ENCODE peak calls at places on chromosome 12, in eight cellular contexts. One of them, this sample, is unnamed.

GRCh38 chr12:79549531-79550271 is 141.1 kb downstream of the PAWR start:
- DNase-seq in fibroblast of lung: peak
- DNase-seq in ascending aorta: no peak
- DNase-seq in SK-N-SH: no peak
- DNase-seq in osteoblast: no peak
- DNase-seq in RWPE2: no peak
- DNase-seq in OCI-LY7: no peak
- DNase-seq in Panc1: no peak
- DNase-seq in this sample: no peak

GRCh38 chr12:27779416-27779815 is 617 bp upstream of the KLHL42 start:
- DNase-seq in SK-N-SH: peak
- DNase-seq in Panc1: no peak
- DNase-seq in OCI-LY7: peak
- DNase-seq in RWPE2: no peak
- DNase-seq in fibroblast of lung: peak
- DNase-seq in ascending aorta: peak
- DNase-seq in osteoblast: peak
- DNase-seq in this sample: no peak

GRCh38 chr12:54565658-54566552 is 16.5 kb downstream of the PDE1B start:
- DNase-seq in osteoblast: no peak
- DNase-seq in RWPE2: no peak
- DNase-seq in Panc1: no peak
- DNase-seq in fibroblast of lung: no peak
- DNase-seq in SK-N-SH: no peak
- DNase-seq in ascending aorta: no peak
- DNase-seq in OCI-LY7: no peak
- DNase-seq in this sample: no peak

GRCh38 chr12:18782827-18783226 is 44.9 kb downstream of the CAPZA3 start:
- DNase-seq in OCI-LY7: no peak
- DNase-seq in SK-N-SH: no peak
- DNase-seq in Panc1: no peak
- DNase-seq in osteoblast: no peak
- DNase-seq in ascending aorta: no peak
- DNase-seq in fibroblast of lung: no peak
- DNase-seq in RWPE2: no peak
- DNase-seq in this sample: no peak

GRCh38 chr12:52713960-52714886 is 10.9 kb upstream of the KRT77 start:
- DNase-seq in osteoblast: no peak
- DNase-seq in RWPE2: no peak
- DNase-seq in ascending aorta: no peak
- DNase-seq in SK-N-SH: peak
- DNase-seq in Panc1: no peak
- DNase-seq in fibroblast of lung: no peak
- DNase-seq in OCI-LY7: no peak
- DNase-seq in this sample: no peak

GRCh38 chr12:105482976-105483375 is 152.5 kb downstream of the C12orf75 start:
- DNase-seq in OCI-LY7: no peak
- DNase-seq in osteoblast: no peak
- DNase-seq in RWPE2: no peak
- DNase-seq in Panc1: no peak
- DNase-seq in SK-N-SH: no peak
- DNase-seq in fibroblast of lung: no peak
- DNase-seq in ascending aorta: no peak
- DNase-seq in this sample: no peak

GRCh38 chr12:91140660-91141045 is 29.4 kb upstream of the LUM start:
- DNase-seq in SK-N-SH: no peak
- DNase-seq in RWPE2: no peak
- DNase-seq in Panc1: no peak
- DNase-seq in ascending aorta: no peak
- DNase-seq in OCI-LY7: no peak
- DNase-seq in osteoblast: no peak
- DNase-seq in fibroblast of lung: peak
- DNase-seq in this sample: no peak

GRCh38 chr12:57234571-57235011 is 5.1 kb downstream of the SHMT2 start:
- DNase-seq in RWPE2: peak
- DNase-seq in ascending aorta: no peak
- DNase-seq in fibroblast of lung: no peak
- DNase-seq in OCI-LY7: no peak
- DNase-seq in Panc1: no peak
- DNase-seq in osteoblast: peak
- DNase-seq in SK-N-SH: peak
- DNase-seq in this sample: no peak

GRCh38 chr12:97275261-97276197 is 187.1 kb upstream of the RMST start:
- DNase-seq in SK-N-SH: no peak
- DNase-seq in OCI-LY7: no peak
- DNase-seq in fibroblast of lung: peak
- DNase-seq in Panc1: no peak
- DNase-seq in RWPE2: no peak
- DNase-seq in osteoblast: no peak
- DNase-seq in ascending aorta: no peak
- DNase-seq in this sample: no peak

GRCh38 chr12:121974026-121974985 is 47.4 kb upstream of the BCL7A start:
- DNase-seq in osteoblast: peak
- DNase-seq in RWPE2: no peak
- DNase-seq in fibroblast of lung: no peak
- DNase-seq in OCI-LY7: no peak
- DNase-seq in ascending aorta: no peak
- DNase-seq in Panc1: no peak
- DNase-seq in SK-N-SH: no peak
- DNase-seq in this sample: no peak

GRCh38 chr12:52041695-52042123 is 9.5 kb upstream of the NR4A1 start:
- DNase-seq in RWPE2: no peak
- DNase-seq in osteoblast: no peak
- DNase-seq in Panc1: no peak
- DNase-seq in fibroblast of lung: no peak
- DNase-seq in OCI-LY7: peak
- DNase-seq in ascending aorta: peak
- DNase-seq in SK-N-SH: no peak
- DNase-seq in this sample: no peak

DNA sequence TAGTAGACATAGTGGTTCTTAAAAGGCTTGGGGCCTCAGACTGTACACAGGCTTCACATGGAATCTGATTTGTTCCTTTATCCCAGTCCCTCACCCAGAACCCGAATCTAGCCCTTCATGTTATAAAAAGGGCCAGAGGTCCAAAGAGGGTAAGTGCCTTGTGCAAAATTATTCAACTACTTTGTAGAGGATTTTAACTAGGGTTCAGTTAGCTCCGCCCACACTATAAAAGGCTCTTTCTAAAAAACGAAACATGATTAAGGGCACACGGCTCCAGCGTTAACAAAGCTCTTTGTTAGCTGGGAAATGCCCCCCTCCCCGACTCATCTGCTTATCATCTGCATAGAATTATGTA is 3.2 kb upstream of the SOCS2 start:
- DNase-seq in RWPE2: no peak
- DNase-seq in SK-N-SH: no peak
- DNase-seq in fibroblast of lung: no peak
- DNase-seq in Panc1: no peak
- DNase-seq in OCI-LY7: no peak
- DNase-seq in ascending aorta: no peak
- DNase-seq in osteoblast: peak
- DNase-seq in this sample: no peak
- H3K27ac ChIP-seq in RWPE2: peak
- H3K27ac ChIP-seq in SK-N-SH: peak
- H3K27ac ChIP-seq in fibroblast of lung: peak
- H3K27ac ChIP-seq in Panc1: peak
- H3K27ac ChIP-seq in OCI-LY7: no peak
- H3K27ac ChIP-seq in ascending aorta: no peak
- H3K27ac ChIP-seq in osteoblast: no peak
- H3K27ac ChIP-seq in this sample: peak

GRCh38 chr12:101076940-101077351 is 133.1 kb downstream of the SLC5A8 start:
- DNase-seq in RWPE2: no peak
- DNase-seq in SK-N-SH: no peak
- DNase-seq in fibroblast of lung: peak
- DNase-seq in osteoblast: no peak
- DNase-seq in OCI-LY7: no peak
- DNase-seq in ascending aorta: no peak
- DNase-seq in Panc1: no peak
- DNase-seq in this sample: no peak
- TF ChIP-seq CTCF in RWPE2: no peak
- TF ChIP-seq CTCF in SK-N-SH: no peak
- TF ChIP-seq CTCF in fibroblast of lung: no peak
- TF ChIP-seq CTCF in osteoblast: no peak
- TF ChIP-seq CTCF in OCI-LY7: no peak
- TF ChIP-seq CTCF in ascending aorta: no peak
- TF ChIP-seq CTCF in Panc1: no peak
- TF ChIP-seq CTCF in this sample: no peak

DNA sequence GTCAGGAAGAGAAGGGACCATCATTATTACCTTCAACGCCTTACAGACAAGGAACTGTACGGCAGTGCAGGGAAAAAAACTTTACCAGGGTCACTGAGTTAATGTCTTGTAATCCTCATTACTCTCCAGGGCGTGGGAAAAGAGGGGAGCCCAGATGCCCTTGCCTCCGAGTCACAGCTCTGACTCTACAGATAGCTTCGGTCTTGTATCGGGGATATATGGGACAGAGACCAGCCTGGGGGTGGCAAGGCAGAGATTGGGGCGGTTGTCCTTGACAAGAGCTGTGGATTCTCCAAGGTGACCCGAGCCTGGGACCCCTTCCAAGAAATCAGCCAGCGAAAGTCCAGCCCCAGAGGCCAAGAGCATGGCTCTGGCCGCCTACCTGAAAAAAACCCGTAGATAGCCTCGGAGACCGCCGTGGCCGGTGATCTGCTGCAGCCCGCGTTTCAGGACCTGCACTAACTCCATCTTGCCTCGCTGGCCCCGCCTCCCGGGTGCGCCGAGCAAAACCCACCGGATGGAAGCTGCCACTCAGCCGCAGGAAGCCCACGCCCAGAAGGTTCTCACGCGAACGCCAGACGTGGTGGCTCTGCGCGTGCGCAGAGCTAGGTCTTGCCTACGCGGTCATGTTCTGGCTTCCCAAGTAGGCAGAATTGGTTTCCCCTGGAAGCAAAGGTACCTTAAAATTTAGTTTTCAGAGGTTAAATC is at the start of gene NDUFA12:
- DNase-seq in OCI-LY7: peak
- DNase-seq in fibroblast of lung: peak
- DNase-seq in osteoblast: peak
- DNase-seq in ascending aorta: peak
- DNase-seq in RWPE2: peak
- DNase-seq in SK-N-SH: peak
- DNase-seq in Panc1: peak
- DNase-seq in this sample: peak
- H3K27ac ChIP-seq in OCI-LY7: peak
- H3K27ac ChIP-seq in fibroblast of lung: peak
- H3K27ac ChIP-seq in osteoblast: peak
- H3K27ac ChIP-seq in ascending aorta: peak
- H3K27ac ChIP-seq in RWPE2: peak
- H3K27ac ChIP-seq in SK-N-SH: peak
- H3K27ac ChIP-seq in Panc1: peak
- H3K27ac ChIP-seq in this sample: peak

DNA sequence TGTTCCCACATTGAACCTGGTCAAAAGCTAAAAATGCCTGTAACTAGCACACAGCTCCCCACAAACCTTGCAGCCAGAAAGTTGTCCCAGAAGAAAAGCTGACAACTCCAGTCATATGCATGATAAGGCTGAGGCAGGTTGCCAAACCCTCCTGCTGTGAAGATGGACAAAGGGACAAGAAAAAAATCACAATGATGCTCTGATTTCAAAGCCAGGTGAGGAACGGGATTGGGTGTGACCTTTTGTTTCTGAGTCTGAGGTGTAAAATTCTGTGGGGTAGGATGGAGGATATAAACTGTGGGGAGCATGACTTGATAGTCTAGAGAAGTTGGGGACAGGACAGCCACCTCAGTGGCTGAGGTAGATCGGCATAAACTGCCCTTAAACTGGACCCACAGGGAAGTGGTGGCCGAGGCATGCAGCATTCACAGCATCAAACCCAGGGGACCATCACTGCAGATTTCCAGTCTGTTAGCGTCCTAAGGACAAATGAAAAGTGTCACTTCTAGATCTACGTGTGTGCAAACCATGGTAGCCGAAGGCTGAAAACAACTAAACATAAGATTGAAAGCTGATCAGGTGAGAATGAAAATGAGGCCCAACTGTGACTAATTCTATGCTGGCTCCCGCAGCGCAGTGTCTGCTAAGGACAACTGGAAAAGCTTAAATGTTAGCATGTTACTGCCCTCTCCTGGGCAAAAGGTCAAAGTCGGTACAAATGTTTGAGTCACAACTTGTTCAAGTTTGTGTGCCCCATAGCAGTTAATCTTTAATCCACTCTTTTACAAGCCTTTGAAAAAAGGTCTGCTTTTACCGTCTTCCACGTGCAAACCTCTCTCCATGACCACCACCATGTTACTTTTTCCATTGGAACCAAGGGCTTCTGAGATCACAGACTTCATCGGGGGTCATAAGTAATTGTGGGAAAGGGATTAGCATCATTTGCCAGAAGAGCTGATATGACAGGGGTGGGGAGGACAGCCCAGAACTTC is 39.8 kb downstream of the GRIN2B start:
- DNase-seq in ascending aorta: no peak
- DNase-seq in OCI-LY7: peak
- DNase-seq in Panc1: peak
- DNase-seq in RWPE2: no peak
- DNase-seq in SK-N-SH: peak
- DNase-seq in osteoblast: peak
- DNase-seq in fibroblast of lung: peak
- DNase-seq in this sample: peak
- TF ChIP-seq CTCF in ascending aorta: no peak
- TF ChIP-seq CTCF in OCI-LY7: peak
- TF ChIP-seq CTCF in Panc1: peak
- TF ChIP-seq CTCF in RWPE2: no peak
- TF ChIP-seq CTCF in SK-N-SH: peak
- TF ChIP-seq CTCF in osteoblast: peak
- TF ChIP-seq CTCF in fibroblast of lung: peak
- TF ChIP-seq CTCF in this sample: no peak